ENCODE peak calls at places on chromosome 20, in four cellular contexts. One of them, this sample, is unnamed.

GRCh38 chr20:50583422-50584150 is 73.4 kb downstream of the PTPN1 start:
- DNase-seq in EH: no peak
- DNase-seq in kidney tubule cell: no peak
- DNase-seq in lower lobe of right lung: peak; percentile 21
- DNase-seq in this sample: no peak

GRCh38 chr20:58719971-58720371 is 27.4 kb downstream of the NPEPL1 start:
- DNase-seq in lower lobe of right lung: no peak
- DNase-seq in EH: no peak
- DNase-seq in kidney tubule cell: no peak
- DNase-seq in this sample: no peak

GRCh38 chr20:13453367-13453766 is 185.4 kb downstream of the TASP1 start:
- DNase-seq in kidney tubule cell: no peak
- DNase-seq in EH: no peak
- DNase-seq in lower lobe of right lung: no peak
- DNase-seq in this sample: no peak

GRCh38 chr20:57251344-57251743 is 15.1 kb downstream of the BMP7 start:
- DNase-seq in EH: peak; percentile 3
- DNase-seq in lower lobe of right lung: no peak
- DNase-seq in kidney tubule cell: no peak
- DNase-seq in this sample: peak; percentile 48

GRCh38 chr20:54197621-54198604 is 10.0 kb upstream of the PFDN4 start:
- DNase-seq in kidney tubule cell: peak; percentile 75
- DNase-seq in EH: peak; percentile 60
- DNase-seq in lower lobe of right lung: no peak
- DNase-seq in this sample: peak; percentile 89

GRCh38 chr20:62805365-62805710 is 703 bp downstream of the OGFR start:
- DNase-seq in EH: peak; percentile 37
- DNase-seq in kidney tubule cell: peak; percentile 31
- DNase-seq in lower lobe of right lung: no peak
- DNase-seq in this sample: peak; percentile 39

GRCh38 chr20:34516874-34517542 is 786 bp downstream of the DYNLRB1 start:
- DNase-seq in lower lobe of right lung: no peak
- DNase-seq in kidney tubule cell: peak; percentile 45
- DNase-seq in EH: no peak
- DNase-seq in this sample: no peak

GRCh38 chr20:8248051-8248450 is 116.0 kb downstream of the PLCB1 start:
- DNase-seq in lower lobe of right lung: no peak
- DNase-seq in EH: no peak
- DNase-seq in kidney tubule cell: no peak
- DNase-seq in this sample: no peak

GRCh38 chr20:49310695-49311094 is 32.8 kb upstream of the ZNFX1 start:
- DNase-seq in lower lobe of right lung: no peak
- DNase-seq in kidney tubule cell: peak; percentile 55
- DNase-seq in EH: peak; percentile 33
- DNase-seq in this sample: peak; percentile 29

GRCh38 chr20:35699127-35699913 is at the start of the genes NFS1 and ROMO1:
- DNase-seq in lower lobe of right lung: peak; percentile 91
- DNase-seq in kidney tubule cell: peak; percentile 86
- DNase-seq in EH: peak; percentile 83
- DNase-seq in this sample: peak; percentile 88

GRCh38 chr20:63196756-63197470 is 19.0 kb downstream of the YTHDF1 start:
- DNase-seq in EH: no peak
- DNase-seq in lower lobe of right lung: no peak
- DNase-seq in kidney tubule cell: no peak
- DNase-seq in this sample: no peak

GRCh38 chr20:24695529-24696225 is 226.2 kb downstream of the SYNDIG1 start:
- DNase-seq in kidney tubule cell: no peak
- DNase-seq in EH: no peak
- DNase-seq in lower lobe of right lung: no peak
- DNase-seq in this sample: no peak

GRCh38 chr20:63452341-63453028 is 20.0 kb downstream of the KCNQ2 start:
- DNase-seq in lower lobe of right lung: no peak
- DNase-seq in EH: no peak
- DNase-seq in kidney tubule cell: no peak
- DNase-seq in this sample: no peak

GRCh38 chr20:62433655-62434054 is 6.3 kb upstream of the RBBP8NL start:
- DNase-seq in lower lobe of right lung: no peak
- DNase-seq in EH: peak; percentile 14
- DNase-seq in kidney tubule cell: no peak
- DNase-seq in this sample: peak; percentile 43

GRCh38 chr20:41318271-41318649 is 729 bp upstream of the ZHX3 start:
- DNase-seq in lower lobe of right lung: no peak
- DNase-seq in EH: no peak
- DNase-seq in kidney tubule cell: peak; percentile 74
- DNase-seq in this sample: no peak

GRCh38 chr20:38203337-38204003 is 38.4 kb upstream of the TGM2 start:
- DNase-seq in lower lobe of right lung: no peak
- DNase-seq in EH: no peak
- DNase-seq in kidney tubule cell: no peak
- DNase-seq in this sample: no peak

GRCh38 chr20:23541330-23541729 is 27.0 kb downstream of the CST9L start:
- DNase-seq in kidney tubule cell: peak; percentile 52
- DNase-seq in EH: no peak
- DNase-seq in lower lobe of right lung: no peak
- DNase-seq in this sample: no peak

GRCh38 chr20:2837561-2837960 is 2.9 kb downstream of the PCED1A start:
- DNase-seq in lower lobe of right lung: no peak
- DNase-seq in kidney tubule cell: no peak
- DNase-seq in EH: no peak
- DNase-seq in this sample: no peak

GRCh38 chr20:8656335-8656734 is 412.6 kb upstream of the PLCB4 start:
- DNase-seq in EH: peak; percentile 46
- DNase-seq in kidney tubule cell: peak; percentile 35
- DNase-seq in lower lobe of right lung: no peak
- DNase-seq in this sample: peak; percentile 53

GRCh38 chr20:57429579-57430202 is 38.5 kb downstream of the RBM38 start:
- DNase-seq in kidney tubule cell: peak; percentile 62
- DNase-seq in EH: peak; percentile 19
- DNase-seq in lower lobe of right lung: peak; percentile 29
- DNase-seq in this sample: peak; percentile 82

GRCh38 chr20:20498081-20498861 is 130.4 kb downstream of the INSM1 start:
- DNase-seq in lower lobe of right lung: no peak
- DNase-seq in kidney tubule cell: no peak
- DNase-seq in EH: peak; percentile 51
- DNase-seq in this sample: peak; percentile 88

GRCh38 chr20:32285621-32286334 is 8.3 kb downstream of the KIF3B start:
- DNase-seq in kidney tubule cell: no peak
- DNase-seq in lower lobe of right lung: no peak
- DNase-seq in EH: peak; percentile 58
- DNase-seq in this sample: peak; percentile 31

GRCh38 chr20:24102290-24102689 is 113.7 kb upstream of the GGTLC1 start:
- DNase-seq in lower lobe of right lung: no peak
- DNase-seq in EH: no peak
- DNase-seq in kidney tubule cell: no peak
- DNase-seq in this sample: peak; percentile 65